ENCODE peak calls at places on chromosomes 4 and X, in ten cellular contexts. I is ascending aorta, W is choroid plexus epithelial cell, R is activated B cell treated with CpG ODN at 0.5 μM for 24 hours, A is lower lobe of right lung, B is fibroblast of lung, N is AG09319, Q is astrocyte of the cerebellum, T is Calu3, S is brain microvascular endothelial cell. K is an unnamed sample.

GRCh38 chr4:189036906-189037305 is 897.7 kb downstream of the TRIML1 start:
- DNase-seq in R (no peak), Q (no peak), W (no peak), S (no peak), T (no peak), A (no peak), I (no peak), N (no peak), B (no peak), K (no peak)

GRCh38 chr4:8422327-8422726 is 18.2 kb downstream of the ACOX3 start:
- DNase-seq in S (no peak), T (no peak), N (no peak), Q (no peak), W (no peak), A (no peak), R (no peak), I (no peak), B (no peak), K (no peak)

GRCh38 chr4:157574606-157575005 is 354.1 kb downstream of the GRIA2 start:
- DNase-seq in A (no peak), T (no peak), S (no peak), N (no peak), W (no peak), I (no peak), Q (no peak), B (no peak), R (no peak), K (no peak)

GRCh38 chr4:175176710-175177109 is 258.6 kb downstream of the ADAM29 start:
- DNase-seq in W (no peak), T (no peak), A (no peak), I (no peak), S (no peak), B (no peak), R (no peak), Q (no peak), N (no peak), K (no peak)

GRCh38 chr4:177119693-177120092 is 190.0 kb upstream of the NEIL3 start:
- DNase-seq in A (no peak), S (no peak), R (no peak), I (no peak), T (no peak), B (no peak), N (no peak), Q (no peak), W (no peak), K (no peak)

GRCh38 chr4:145545538-145546224 is 64.0 kb downstream of the SMAD1 start:
- DNase-seq in W (peak; percentile 92), I (no peak), A (no peak), R (no peak), Q (peak; percentile 91), N (peak; percentile 83), T (peak; percentile 26), B (peak; percentile 96), S (peak; percentile 75), K (no peak)

GRCh38 chr4:15327311-15328298 is 100.2 kb upstream of the C1QTNF7 start:
- DNase-seq in W (peak; percentile 65), N (peak; percentile 88), A (no peak), B (peak; percentile 98), S (peak; percentile 23), I (no peak), Q (peak; percentile 15), T (no peak), R (no peak), K (no peak)

GRCh38 chr4:141180991-141181760 is 39.5 kb upstream of the ZNF330 start:
- DNase-seq in W (no peak), R (no peak), I (no peak), Q (no peak), S (no peak), A (no peak), N (no peak), B (no peak), T (no peak), K (no peak)

GRCh38 chr4:40514409-40515025 is 115.1 kb downstream of the RBM47 start:
- DNase-seq in N (no peak), A (no peak), S (no peak), B (no peak), T (peak; percentile 48), Q (no peak), R (no peak), W (no peak), I (no peak), K (no peak)

GRCh38 chrX:154799554-154800348 is 5.5 kb downstream of the MPP1 start:
- DNase-seq in N (no peak), Q (peak; percentile 4), W (peak; percentile 48), R (no peak), B (peak; percentile 62), I (no peak), T (peak; percentile 52), S (no peak), A (no peak), K (no peak)

GRCh38 chrX:98398542-98398941 is 1514.8 kb downstream of the RPA4 start:
- DNase-seq in N (no peak), A (no peak), I (no peak), W (no peak), Q (no peak), R (no peak), T (no peak), S (no peak), B (no peak), K (no peak)

GRCh38 chrX:30865612-30866011 is 23.4 kb downstream of the TAB3 start:
- DNase-seq in S (no peak), N (no peak), R (no peak), W (no peak), B (no peak), A (no peak), I (no peak), Q (no peak), T (no peak), K (no peak)

GRCh38 chr4:37279894-37280592 is 35.5 kb downstream of the NWD2 start:
- DNase-seq in I (no peak), W (no peak), B (no peak), Q (no peak), N (no peak), T (peak; percentile 63), S (no peak), R (no peak), A (no peak), K (no peak)

GRCh38 chrX:153560000-153560399 is 38.9 kb downstream of the CCNQ start:
- DNase-seq in W (peak; percentile 43), Q (no peak), R (no peak), I (no peak), S (no peak), B (peak; percentile 6), T (no peak), A (no peak), N (no peak), K (no peak)

GRCh38 chr4:22246816-22247215 is 269.1 kb downstream of the ADGRA3 start:
- DNase-seq in Q (no peak), A (no peak), T (no peak), W (no peak), R (no peak), S (no peak), N (no peak), B (no peak), I (no peak), K (no peak)

GRCh38 chr4:157804986-157805385 is 367.8 kb downstream of the GASK1B start:
- DNase-seq in Q (no peak), N (no peak), A (no peak), I (no peak), R (no peak), W (peak; percentile 34), B (peak; percentile 1), S (no peak), T (no peak), K (no peak)

GRCh38 chr4:105236202-105236916 is 89.7 kb downstream of the TET2 start:
- DNase-seq in Q (no peak), R (no peak), A (no peak), B (no peak), W (no peak), N (no peak), S (no peak), I (no peak), T (no peak), K (peak; percentile 11)

GRCh38 chrX:120452131-120452530 is 17.0 kb downstream of the LAMP2 start:
- DNase-seq in Q (peak; percentile 33), W (peak; percentile 63), B (peak; percentile 41), S (peak; percentile 33), T (no peak), R (no peak), N (no peak), I (no peak), A (no peak), K (peak; percentile 15)

GRCh38 chrX:69025802-69026301 is 139.4 kb downstream of the PJA1 start:
- DNase-seq in I (no peak), S (peak; percentile 32), Q (no peak), B (peak; percentile 52), R (no peak), N (no peak), T (no peak), A (no peak), W (peak; percentile 79), K (no peak)
- TF ChIP-seq CTCF in I (no peak), S (no peak), Q (no peak), B (no peak), R (no peak), N (no peak), T (no peak), A (no peak), W (no peak), K (no peak)

DNA sequence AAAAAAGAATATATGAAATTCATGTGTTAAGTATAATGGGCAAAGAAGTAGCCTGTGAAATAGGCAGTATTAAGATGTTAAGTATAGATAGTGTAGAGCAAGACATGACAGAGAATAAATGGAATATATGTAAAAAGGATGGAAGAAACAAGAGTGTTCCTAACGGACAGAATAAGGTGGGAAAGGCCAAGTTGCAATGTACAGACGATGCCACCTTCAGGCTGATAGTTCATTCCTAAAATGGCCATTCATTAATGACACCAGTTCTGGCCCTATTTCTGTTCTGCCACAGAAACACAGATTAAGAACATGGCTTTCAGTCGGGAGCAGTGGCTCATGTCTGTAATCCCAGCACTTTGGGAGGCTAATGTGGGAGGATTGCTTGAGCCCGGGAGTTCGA is 4.4 kb upstream of the FAM184B start:
- DNase-seq in T (no peak), W (no peak), S (no peak), Q (no peak), N (no peak), I (no peak), R (no peak), A (no peak), B (no peak), K (no peak)
- TF ChIP-seq CTCF in T (no peak), W (no peak), S (no peak), Q (no peak), N (no peak), I (no peak), R (no peak), A (no peak), B (no peak), K (no peak)

GRCh38 chr4:48546336-48546735 is 56.3 kb downstream of the ZAR1 start:
- DNase-seq in B (peak; percentile 64), N (peak; percentile 5), S (peak; percentile 9), R (no peak), A (no peak), Q (peak; percentile 38), I (no peak), W (peak; percentile 75), T (peak; percentile 20), K (no peak)
- TF ChIP-seq CTCF in B (peak; percentile 65), N (peak; percentile 75), S (peak; percentile 80), R (no peak), A (peak; percentile 36), Q (peak; percentile 70), I (peak; percentile 52), W (peak; percentile 90), T (peak; percentile 39), K (peak; percentile 51)

DNA sequence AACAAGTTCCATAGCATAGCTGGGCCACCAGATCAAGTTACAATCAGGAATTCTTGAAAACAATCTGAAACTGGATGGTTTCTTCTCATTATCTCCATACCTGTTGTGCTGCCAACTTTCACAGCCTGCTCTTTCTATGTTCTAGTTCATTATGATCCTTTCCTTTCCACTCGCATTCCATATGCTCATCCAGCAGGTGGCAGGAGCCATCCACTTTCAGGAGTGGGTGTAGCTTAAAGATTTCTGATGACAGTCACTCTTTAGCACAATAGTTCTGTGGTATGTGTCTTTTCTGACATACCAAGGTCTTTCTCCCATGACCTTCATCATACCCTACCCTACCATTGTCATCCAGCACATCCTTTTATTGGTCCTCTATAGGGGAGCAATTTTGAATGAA is 46.4 kb downstream of the PAGE2 start:
- DNase-seq in T (peak; percentile 49), N (no peak), A (no peak), R (peak; percentile 10), S (peak; percentile 12), W (peak; percentile 68), Q (peak; percentile 6), B (peak; percentile 39), I (no peak), K (no peak)
- TF ChIP-seq CTCF in T (peak; percentile 41), N (peak; percentile 54), A (peak; percentile 58), R (no peak), S (peak; percentile 70), W (peak; percentile 78), Q (peak; percentile 57), B (peak; percentile 44), I (peak; percentile 52), K (no peak)